ENCODE peak calls at places on chromosomes 16 and 17, in four cellular contexts. R, B, I and J are unnamed samples.

GRCh38 chr17:57982452-57983170 is 5.4 kb downstream of the VEZF1 start:
- DNase-seq in B (no peak), I (no peak), R (no peak), J (no peak)

GRCh38 chr16:88803264-88803987 is at the start of gene CDT1:
- DNase-seq in I (peak; percentile 91), B (peak; percentile 88), R (peak; percentile 76), J (peak; percentile 72)

GRCh38 chr17:7883781-7884386 is 4.7 kb upstream of the CHD3 start:
- DNase-seq in R (peak; percentile 58), B (no peak), I (no peak), J (no peak)

GRCh38 chr16:69859105-69859969 is 91.8 kb upstream of the CLEC18A start:
- DNase-seq in I (no peak), B (peak; percentile 44), R (peak; percentile 40), J (no peak)

GRCh38 chr16:64276646-64277045 is 845.2 kb downstream of the CDH11 start:
- DNase-seq in I (no peak), R (no peak), B (no peak), J (no peak)

GRCh38 chr17:60525347-60525623 is 757 bp downstream of the APPBP2 start:
- DNase-seq in R (peak; percentile 50), I (peak; percentile 62), B (no peak), J (peak; percentile 10)

GRCh38 chr16:4663756-4664465 is 29.5 kb upstream of the NUDT16L1 start:
- DNase-seq in R (no peak), I (peak; percentile 79), B (peak; percentile 45), J (no peak)

GRCh38 chr16:71883193-71883848 is 661 bp downstream of the ZNF821 start:
- DNase-seq in B (no peak), I (peak; percentile 77), R (peak; percentile 38), J (peak; percentile 29)

GRCh38 chr17:77474292-77474988 is 333.7 kb downstream of the SEC14L1 start:
- DNase-seq in R (no peak), B (no peak), I (peak; percentile 89), J (no peak)

GRCh38 chr17:77638229-77638628 is 320.3 kb upstream of the TNRC6C start:
- DNase-seq in R (no peak), B (no peak), I (no peak), J (no peak)

GRCh38 chr17:37607637-37608368 is 1.4 kb downstream of the SYNRG start:
- DNase-seq in R (no peak), B (no peak), I (no peak), J (no peak)

GRCh38 chr17:16886655-16887322 is 85.1 kb downstream of the TNFRSF13B start:
- DNase-seq in R (no peak), I (no peak), B (no peak), J (no peak)

GRCh38 chr17:30476726-30477082 is 504 bp upstream of the GOSR1 start:
- DNase-seq in R (no peak), I (no peak), B (no peak), J (no peak)

GRCh38 chr17:30477083-30477757 is at the start of gene GOSR1:
- DNase-seq in I (peak; percentile 97), R (peak; percentile 97), B (peak; percentile 96), J (peak; percentile 95)

GRCh38 chr17:30475206-30475605 is 2.0 kb upstream of the GOSR1 start:
- DNase-seq in R (no peak), I (no peak), B (no peak), J (no peak)

GRCh38 chr17:30482555-30482954 is 5.3 kb downstream of the GOSR1 start:
- DNase-seq in I (no peak), B (no peak), R (no peak), J (no peak)

DNA sequence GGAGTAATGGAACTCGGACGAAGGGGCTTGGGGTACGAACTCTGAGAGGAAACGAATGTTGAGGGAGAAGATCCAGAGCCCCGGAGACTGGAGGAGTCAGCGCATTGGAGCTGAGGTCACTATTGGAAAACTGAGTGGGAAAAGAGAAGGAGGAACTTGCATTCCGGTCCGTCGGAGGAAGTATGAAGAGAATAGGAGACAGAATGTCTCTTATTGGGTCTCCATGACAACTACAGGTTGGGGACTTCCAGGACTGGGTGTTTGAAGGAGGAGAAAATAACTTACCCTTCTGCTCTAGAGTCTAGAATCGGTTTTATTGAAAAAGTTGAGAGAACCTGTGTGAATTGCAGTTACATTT is 529 bp downstream of the GOSR1 start:
- DNase-seq in R (no peak), I (no peak), B (no peak), J (no peak)
- H3K27ac ChIP-seq in R (peak overlapping the region; percentile 85), I (peak overlapping the region; percentile 94), B (peak overlapping the region; percentile 94), J (peak overlapping the region; percentile 83)

GRCh38 chr17:75523647-75524046 is 1.9 kb upstream of the LLGL2 start:
- DNase-seq in B (no peak), I (no peak), R (no peak), J (no peak)

GRCh38 chr17:75518983-75519540 is 2.7 kb downstream of the TSEN54 start:
- DNase-seq in B (no peak), R (no peak), I (no peak), J (no peak)

GRCh38 chr17:75521951-75522727 is 3.4 kb upstream of the LLGL2 start:
- DNase-seq in I (no peak), B (no peak), R (no peak), J (no peak)

GRCh38 chr17:75518201-75518600 is 1.9 kb downstream of the TSEN54 start:
- DNase-seq in B (no peak), I (no peak), R (no peak), J (no peak)

DNA sequence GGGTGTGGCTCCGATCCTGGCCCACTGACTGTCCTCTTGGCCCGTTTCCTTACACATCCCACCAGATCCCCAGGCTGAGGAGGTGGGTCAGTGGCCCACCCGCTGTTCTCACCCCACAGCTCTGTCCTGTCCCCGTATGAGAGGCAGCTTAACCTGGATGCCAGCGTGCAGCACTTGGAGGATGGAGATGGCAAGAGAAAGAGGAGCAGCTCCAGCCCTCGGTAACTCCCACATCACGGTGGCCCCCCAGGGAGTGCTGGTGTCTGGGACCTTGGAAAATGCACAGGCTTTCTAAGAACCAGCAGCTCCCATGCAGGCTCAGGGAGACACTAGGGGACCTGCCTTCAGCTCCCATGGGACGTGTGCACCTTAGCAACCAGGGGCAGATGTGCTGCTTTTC is 4.2 kb upstream of the LLGL2 start:
- DNase-seq in I (no peak), R (no peak), B (no peak), J (no peak)
- H3K9me3 ChIP-seq in I (no peaks in the 10 kb centered on the region), R (no peaks in the 10 kb centered on the region), B (no peaks in the 10 kb centered on the region), J (no peaks in the 10 kb centered on the region)

GRCh38 chr16:2905241-2905987 is 6.3 kb upstream of the FLYWCH1 start:
- DNase-seq in R (peak; percentile 99), I (peak; percentile 100), B (peak; percentile 100), J (peak; percentile 100)
- TF ChIP-seq POLR2AphosphoS5 in R (peak; percentile 99), I (peak; percentile 98), B (peak; percentile 93), J (peak; percentile 96)

GRCh38 chr16:46743232-46743719 is 4.9 kb downstream of the MYLK3 start:
- DNase-seq in I (peak; percentile 50), B (no peak), R (peak; percentile 25), J (no peak)
- H3K27ac ChIP-seq in I (no peak overlapping the region), B (peak overlapping the region; percentile 70), R (no peak overlapping the region), J (no peak overlapping the region)

GRCh38 chr16:35146723-35147458 is 1687.5 kb downstream of the TP53TG3F start:
- DNase-seq in I (no peak), R (no peak), B (no peak), J (no peak)

GRCh38 chr16:35144212-35144932 is 1685.0 kb downstream of the TP53TG3F start:
- DNase-seq in I (no peak), B (no peak), R (no peak), J (no peak)

GRCh38 chr16:35148748-35149147 is 1689.3 kb downstream of the TP53TG3F start:
- DNase-seq in R (no peak), B (no peak), I (no peak), J (no peak)

GRCh38 chr16:35147556-35148504 is 1688.4 kb downstream of the TP53TG3F start:
- DNase-seq in R (no peak), B (no peak), I (no peak), J (no peak)

DNA sequence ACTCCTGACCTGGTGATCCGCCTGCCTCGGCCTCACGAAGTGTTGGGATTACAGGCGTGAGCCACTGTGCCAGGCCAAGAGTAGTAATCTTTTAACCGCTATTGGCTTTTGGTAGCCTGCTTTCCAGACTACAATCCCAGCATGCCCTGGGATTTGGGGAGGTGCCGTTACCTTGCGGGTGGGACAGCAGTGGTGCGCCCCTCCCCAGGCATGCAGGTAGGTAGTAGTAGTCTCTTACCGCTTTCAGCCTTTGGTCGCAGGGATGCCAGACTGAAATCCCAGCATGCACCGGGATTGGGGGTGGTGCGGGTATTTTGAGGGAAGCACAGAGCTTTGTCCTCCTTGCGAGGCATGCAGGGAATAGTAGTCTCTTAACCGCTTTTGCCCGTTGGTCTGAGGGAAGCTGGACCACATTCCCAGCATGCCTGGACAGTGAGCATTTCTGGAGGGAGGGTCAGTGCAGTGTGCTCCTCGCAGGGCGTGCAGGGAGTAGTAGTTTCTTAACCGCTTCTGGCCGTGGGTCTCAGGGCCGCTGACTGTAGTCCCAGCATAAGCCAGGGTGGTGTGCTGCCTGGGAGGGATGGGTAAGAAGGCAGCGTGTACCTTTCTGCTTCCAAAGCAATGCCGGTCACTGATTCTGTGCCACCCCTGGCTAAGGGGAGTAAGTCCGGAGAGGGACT is 1686.8 kb downstream of the TP53TG3F start:
- DNase-seq in R (no peak), B (no peak), I (no peak), J (no peak)
- H3K9me3 ChIP-seq in R (peaks cover 12% of the 10 kb centered on the region), B (peaks cover 73% of the 10 kb centered on the region), I (no peaks in the 10 kb centered on the region), J (no peaks in the 10 kb centered on the region)

GRCh38 chr16:79392081-79392480 is 208.5 kb downstream of the MAF start:
- DNase-seq in B (no peak), R (no peak), I (no peak), J (no peak)
- TF ChIP-seq POLR2AphosphoS5 in B (no peak), R (no peak), I (no peak), J (no peak)